ENCODE peak calls at places on chromosomes 6 and 20, in six cellular contexts. A, V, K, D, C and Q are unnamed samples.

GRCh38 chr6:33633084-33633461 is 12.0 kb downstream of the ITPR3 start:
- DNase-seq in A (no peak), V (no peak), K (no peak), D (no peak), C (no peak), Q (no peak)

GRCh38 chr6:127446356-127446755 is 12.8 kb downstream of the KIAA0408 start:
- DNase-seq in A (no peak), V (no peak), K (no peak), D (no peak), C (no peak), Q (no peak)

GRCh38 chr6:33732385-33732784 is 14.3 kb downstream of the IP6K3 start:
- DNase-seq in A (no peak), V (no peak), K (no peak), D (no peak), C (no peak), Q (no peak)

GRCh38 chr6:43950206-43950605 is 177.0 kb downstream of the MRPL14 start:
- DNase-seq in A (no peak), V (peak), K (no peak), D (no peak), C (no peak), Q (no peak)

GRCh38 chr6:62999796-63000195 is 211.5 kb upstream of the FKBP1C start:
- DNase-seq in A (no peak), V (no peak), K (no peak), D (no peak), C (no peak), Q (no peak)

GRCh38 chr20:32165836-32166545 is 41.6 kb downstream of the PLAGL2 start:
- DNase-seq in A (no peak), V (no peak), K (no peak), D (peak), C (no peak), Q (no peak)

GRCh38 chr20:29878777-29879442 is 1378.6 kb upstream of the DEFB115 start:
- DNase-seq in A (no peak), V (no peak), K (peak), D (peak), C (no peak), Q (no peak)

GRCh38 chr6:139449611-139450000 is 75.2 kb upstream of the CITED2 start:
- DNase-seq in A (no peak), V (no peak), K (no peak), D (no peak), C (peak), Q (no peak)

GRCh38 chr6:54813901-54814300 is 32.7 kb upstream of the FAM83B start:
- DNase-seq in A (no peak), V (no peak), K (no peak), D (no peak), C (no peak), Q (no peak)

GRCh38 chr6:116461563-116462507 is 660 bp downstream of the CALHM6 start:
- DNase-seq in A (peak), V (peak), K (peak), D (peak), C (no peak), Q (peak)

GRCh38 chr20:60249436-60249835 is 291.2 kb downstream of the CDH26 start:
- DNase-seq in A (no peak), V (no peak), K (no peak), D (no peak), C (peak), Q (no peak)

GRCh38 chr6:100462396-100462795 is 2.3 kb downstream of the SIM1 start:
- DNase-seq in A (no peak), V (no peak), K (no peak), D (no peak), C (no peak), Q (no peak)

GRCh38 chr6:156953125-156953477 is 175.9 kb downstream of the ARID1B start:
- DNase-seq in A (no peak), V (no peak), K (peak), D (no peak), C (no peak), Q (no peak)

GRCh38 chr6:1524040-1524480 is 85.7 kb upstream of the FOXC1 start:
- DNase-seq in A (peak), V (peak), K (peak), D (peak), C (no peak), Q (peak)

GRCh38 chr6:25121186-25121585 is 158.0 kb upstream of the CARMIL1 start:
- DNase-seq in A (no peak), V (no peak), K (no peak), D (no peak), C (no peak), Q (no peak)

GRCh38 chr6:25277401-25277800 is 1.8 kb upstream of the CARMIL1 start:
- DNase-seq in A (no peak), V (no peak), K (no peak), D (no peak), C (no peak), Q (no peak)

GRCh38 chr6:158639056-158639455 is 5.5 kb downstream of the DYNLT1 start:
- DNase-seq in A (no peak), V (no peak), K (no peak), D (no peak), C (no peak), Q (no peak)

GRCh38 chr20:23060629-23061028 is 11.2 kb upstream of the THBD start:
- DNase-seq in A (no peak), V (no peak), K (no peak), D (no peak), C (no peak), Q (no peak)

GRCh38 chr6:156687875-156688549 is 89.2 kb upstream of the ARID1B start:
- DNase-seq in A (no peak), V (no peak), K (peak), D (peak), C (peak), Q (no peak)

GRCh38 chr6:127518212-127518709 is 874 bp downstream of the MTCL3 start:
- DNase-seq in A (no peak), V (no peak), K (peak), D (no peak), C (no peak), Q (no peak)

GRCh38 chr6:2583459-2583858 is 167.3 kb downstream of the MYLK4 start:
- DNase-seq in A (no peak), V (no peak), K (no peak), D (no peak), C (no peak), Q (no peak)

GRCh38 chr20:57826731-57827287 is 117.0 kb upstream of the PMEPA1 start:
- DNase-seq in A (no peak), V (no peak), K (no peak), D (no peak), C (no peak), Q (no peak)

GRCh38 chr6:25942561-25943147 is 12.2 kb upstream of the SLC17A2 start:
- DNase-seq in A (no peak), V (no peak), K (peak), D (no peak), C (peak), Q (no peak)

GRCh38 chr6:26311012-26311384 is 54.0 kb upstream of the BTN3A2 start:
- DNase-seq in A (no peak), V (no peak), K (no peak), D (no peak), C (peak), Q (no peak)

GRCh38 chr6:146857960-146858308 is 259.2 kb downstream of the ADGB start:
- DNase-seq in A (no peak), V (no peak), K (peak), D (no peak), C (no peak), Q (no peak)

GRCh38 chr6:53151676-53152075 is 3.0 kb upstream of the GCM1 start:
- DNase-seq in A (no peak), V (no peak), K (no peak), D (no peak), C (peak), Q (no peak)

GRCh38 chr20:19806806-19807691 is 49.0 kb downstream of the RIN2 start:
- DNase-seq in A (peak), V (peak), K (peak), D (no peak), C (peak), Q (no peak)

GRCh38 chr6:143806282-143807102 is 36.6 kb upstream of the LTV1 start:
- DNase-seq in A (peak), V (no peak), K (no peak), D (no peak), C (peak), Q (no peak)

GRCh38 chr20:57433658-57434389 is 42.6 kb downstream of the RBM38 start:
- DNase-seq in A (no peak), V (no peak), K (no peak), D (no peak), C (no peak), Q (no peak)

GRCh38 chr6:32665621-32666140 is 776 bp downstream of the HLA-DQB1 start:
- DNase-seq in A (no peak), V (no peak), K (no peak), D (no peak), C (no peak), Q (no peak)

GRCh38 chr20:51385941-51386530 is 156.5 kb downstream of the NFATC2 start:
- DNase-seq in A (no peak), V (no peak), K (peak), D (no peak), C (peak), Q (no peak)

GRCh38 chr20:63174309-63175030 is 41.5 kb downstream of the YTHDF1 start:
- DNase-seq in A (no peak), V (no peak), K (no peak), D (no peak), C (no peak), Q (no peak)
- TF ChIP-seq CTCF in A (no peak), V (no peak), K (no peak), D (no peak), C (no peak), Q (no peak)

GRCh38 chr20:17834804-17835203 is 133.8 kb downstream of the SNX5 start:
- DNase-seq in A (no peak), V (no peak), K (no peak), D (no peak), C (peak), Q (no peak)

GRCh38 chr20:17835240-17835940 is 133.2 kb downstream of the SNX5 start:
- DNase-seq in A (no peak), V (no peak), K (no peak), D (no peak), C (peak), Q (no peak)

GRCh38 chr20:17832236-17832635 is 132.5 kb downstream of the BANF2 start:
- DNase-seq in A (no peak), V (no peak), K (no peak), D (no peak), C (no peak), Q (no peak)

GRCh38 chr20:17835941-17836861 is 132.4 kb downstream of the SNX5 start:
- DNase-seq in A (no peak), V (peak), K (no peak), D (no peak), C (no peak), Q (no peak)

GRCh38 chr20:17833036-17833674 is 133.4 kb downstream of the BANF2 start:
- DNase-seq in A (no peak), V (no peak), K (no peak), D (no peak), C (peak), Q (no peak)
- H3K4me3 ChIP-seq in A (no peak), V (no peak), K (no peak), D (no peak), C (no peak), Q (no peak)

DNA sequence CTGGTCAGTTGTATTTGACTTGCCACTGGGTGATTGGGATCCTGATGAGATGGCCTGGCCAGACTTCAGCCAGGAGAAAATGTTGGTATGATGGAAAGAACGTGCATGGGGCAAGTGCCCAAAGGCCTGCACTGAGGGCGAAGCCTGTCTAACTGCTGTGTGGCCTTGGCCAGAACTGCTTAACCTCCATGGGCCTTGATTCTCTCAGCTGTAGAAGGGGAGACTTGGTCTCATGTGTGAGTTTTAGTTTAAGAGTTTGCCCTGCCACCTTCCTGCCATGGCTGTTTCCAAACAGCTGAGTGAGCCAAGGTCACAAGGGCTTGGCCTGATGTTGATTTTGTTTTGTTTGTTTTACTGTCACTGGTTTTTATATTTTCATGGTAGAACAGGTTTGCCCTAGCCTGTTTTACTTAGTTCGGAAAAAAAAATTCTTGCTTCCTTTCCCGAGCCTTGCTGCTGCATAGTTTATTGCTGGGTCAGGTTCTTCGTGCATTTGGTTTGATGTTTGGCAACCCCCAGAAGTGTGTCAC is 35.3 kb downstream of the DSTN start:
- DNase-seq in A (no peak), V (peak), K (no peak), D (no peak), C (peak), Q (no peak)
- H3K27ac ChIP-seq in A (no peak), V (no peak), K (no peak), D (no peak), C (peak), Q (no peak)

DNA sequence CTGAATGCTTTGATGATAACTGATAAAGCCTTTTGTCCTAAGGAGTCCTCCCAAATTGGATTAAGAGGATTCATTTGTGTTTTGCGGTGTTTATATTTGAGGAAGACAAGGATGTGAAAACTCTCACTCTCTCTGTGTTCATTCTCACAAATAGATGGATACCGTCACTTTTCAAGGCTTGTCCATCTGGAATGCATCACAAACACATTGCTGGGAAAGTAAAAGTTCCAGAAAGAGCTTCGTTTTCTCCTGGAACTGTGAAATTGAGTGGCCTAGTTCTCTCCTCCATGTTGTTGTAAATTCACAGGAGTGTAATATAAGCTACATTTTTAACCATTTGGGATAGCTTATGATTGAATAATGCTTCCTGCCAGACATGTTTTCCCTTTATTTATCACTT is 581.6 kb upstream of the FLRT3 start:
- DNase-seq in A (no peak), V (no peak), K (no peak), D (no peak), C (no peak), Q (no peak)
- TF ChIP-seq CTCF in A (no peak), V (no peak), K (no peak), D (no peak), C (no peak), Q (no peak)

GRCh38 chr20:63175031-63175895 is 40.7 kb downstream of the YTHDF1 start:
- DNase-seq in A (no peak), V (no peak), K (no peak), D (no peak), C (no peak), Q (no peak)

GRCh38 chr20:63177785-63178444 is 38.0 kb downstream of the YTHDF1 start:
- DNase-seq in A (no peak), V (no peak), K (no peak), D (no peak), C (no peak), Q (no peak)

GRCh38 chr20:63176448-63177133 is 39.3 kb downstream of the YTHDF1 start:
- DNase-seq in A (no peak), V (no peak), K (no peak), D (no peak), C (no peak), Q (no peak)

GRCh38 chr20:63177134-63177784 is 38.7 kb downstream of the YTHDF1 start:
- DNase-seq in A (no peak), V (no peak), K (peak), D (peak), C (no peak), Q (no peak)

GRCh38 chr20:63176035-63176434 is 39.9 kb downstream of the YTHDF1 start:
- DNase-seq in A (no peak), V (no peak), K (no peak), D (no peak), C (no peak), Q (no peak)
- H3K4me3 ChIP-seq in A (no peak), V (no peak), K (no peak), D (no peak), C (no peak), Q (no peak)

GRCh38 chr20:62647521-62648317 is 5.4 kb downstream of the SLCO4A1 start:
- DNase-seq in A (no peak), V (no peak), K (no peak), D (no peak), C (no peak), Q (no peak)
- H3K27ac ChIP-seq in A (no peak), V (no peak), K (no peak), D (peak), C (no peak), Q (no peak)

DNA sequence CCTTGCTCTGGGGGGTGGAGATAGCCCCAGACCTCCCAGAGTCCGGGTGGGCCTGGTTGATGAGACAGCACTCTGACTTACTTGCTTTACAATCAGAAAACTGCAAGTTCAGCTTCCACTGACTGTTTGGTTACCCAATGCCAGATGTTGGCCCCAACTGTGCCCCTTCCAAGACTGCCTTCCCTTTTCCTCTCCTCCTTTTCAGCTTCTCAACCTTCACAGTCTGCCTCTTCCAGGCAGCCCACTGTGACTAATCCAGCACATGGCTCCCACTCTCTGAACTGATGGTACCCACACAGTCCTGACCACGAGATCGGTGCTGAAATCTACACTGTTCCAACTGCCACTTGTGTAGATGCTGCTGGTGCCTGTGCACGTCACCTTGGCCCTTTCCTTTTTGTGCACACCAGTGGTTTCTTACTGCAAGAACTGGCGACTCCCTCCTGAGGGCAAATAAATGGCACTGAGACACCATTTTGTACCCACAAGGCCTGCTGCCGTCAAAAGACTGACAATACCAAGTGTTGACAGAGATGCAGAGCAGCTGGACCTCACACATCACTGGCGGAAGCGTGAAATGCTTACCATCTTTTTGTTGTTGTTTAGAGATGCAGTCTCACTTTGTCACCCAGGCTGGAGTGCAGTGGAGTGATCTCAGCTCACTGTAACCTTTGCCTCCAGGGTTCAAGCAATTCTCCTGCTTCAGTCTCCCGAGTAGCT is 1.8 kb upstream of the ARFGAP1 start:
- DNase-seq in A (no peak), V (no peak), K (no peak), D (no peak), C (no peak), Q (no peak)
- TF ChIP-seq CTCF in A (no peak), V (no peak), K (no peak), D (no peak), C (no peak), Q (no peak)

GRCh38 chr20:37263686-37264085 is 2.1 kb upstream of the GHRH start:
- DNase-seq in A (no peak), V (no peak), K (no peak), D (no peak), C (no peak), Q (no peak)
- H3K4me3 ChIP-seq in A (no peak), V (no peak), K (no peak), D (no peak), C (no peak), Q (no peak)